ENCODE peak calls at places on chromosome 20, in nine cellular contexts. T is transverse colon, O is Peyer's patch, N is breast epithelium, F is testis, D is tibial nerve, Q is uterus, X is upper lobe of left lung, U is suprapubic skin. G is an unnamed sample.

GRCh38 chr20:38604873-38605303 is 3.3 kb downstream of the ARHGAP40 start:
- DNase-seq in T (no peak), O (no peak), N (peak; percentile 63), F (no peak), D (no peak), Q (no peak), X (no peak), U (no peak), G (no peak)

GRCh38 chr20:44129996-44130718 is 56.8 kb downstream of the JPH2 start:
- DNase-seq in T (no peak), O (no peak), N (no peak), F (no peak), D (no peak), Q (peak; percentile 62), X (no peak), U (peak; percentile 16), G (no peak)

GRCh38 chr20:38723982-38724602 is at the start of gene SLC32A1:
- DNase-seq in T (no peak), O (no peak), N (no peak), F (no peak), D (no peak), Q (no peak), X (peak; percentile 82), U (no peak), G (no peak)

GRCh38 chr20:35315199-35316020 is 23.2 kb upstream of the FAM83C start:
- DNase-seq in T (no peak), O (no peak), N (no peak), F (no peak), D (no peak), Q (no peak), X (no peak), U (no peak), G (peak; percentile 73)

GRCh38 chr20:21182832-21183563 is 57.1 kb downstream of the KIZ start:
- DNase-seq in T (peak; percentile 22), O (no peak), N (no peak), F (no peak), D (no peak), Q (peak; percentile 65), X (no peak), U (no peak), G (no peak)

GRCh38 chr20:58649288-58650180 is 1.5 kb upstream of the STX16 start:
- DNase-seq in T (peak; percentile 28), O (peak; percentile 59), N (no peak), F (no peak), D (no peak), Q (no peak), X (peak; percentile 91), U (no peak), G (peak; percentile 12)

GRCh38 chr20:20393207-20393606 is 25.3 kb downstream of the INSM1 start:
- DNase-seq in T (no peak), O (no peak), N (no peak), F (no peak), D (no peak), Q (no peak), X (no peak), U (no peak), G (no peak)

GRCh38 chr20:17768267-17768666 is 68.5 kb downstream of the BANF2 start:
- DNase-seq in T (no peak), O (no peak), N (no peak), F (no peak), D (no peak), Q (no peak), X (no peak), U (no peak), G (no peak)

GRCh38 chr20:326645-327031 is 1.3 kb downstream of the SOX12 start:
- DNase-seq in T (peak; percentile 31), O (peak; percentile 65), N (peak; percentile 30), F (no peak), D (no peak), Q (no peak), X (peak; percentile 89), U (no peak), G (peak; percentile 60)

DNA sequence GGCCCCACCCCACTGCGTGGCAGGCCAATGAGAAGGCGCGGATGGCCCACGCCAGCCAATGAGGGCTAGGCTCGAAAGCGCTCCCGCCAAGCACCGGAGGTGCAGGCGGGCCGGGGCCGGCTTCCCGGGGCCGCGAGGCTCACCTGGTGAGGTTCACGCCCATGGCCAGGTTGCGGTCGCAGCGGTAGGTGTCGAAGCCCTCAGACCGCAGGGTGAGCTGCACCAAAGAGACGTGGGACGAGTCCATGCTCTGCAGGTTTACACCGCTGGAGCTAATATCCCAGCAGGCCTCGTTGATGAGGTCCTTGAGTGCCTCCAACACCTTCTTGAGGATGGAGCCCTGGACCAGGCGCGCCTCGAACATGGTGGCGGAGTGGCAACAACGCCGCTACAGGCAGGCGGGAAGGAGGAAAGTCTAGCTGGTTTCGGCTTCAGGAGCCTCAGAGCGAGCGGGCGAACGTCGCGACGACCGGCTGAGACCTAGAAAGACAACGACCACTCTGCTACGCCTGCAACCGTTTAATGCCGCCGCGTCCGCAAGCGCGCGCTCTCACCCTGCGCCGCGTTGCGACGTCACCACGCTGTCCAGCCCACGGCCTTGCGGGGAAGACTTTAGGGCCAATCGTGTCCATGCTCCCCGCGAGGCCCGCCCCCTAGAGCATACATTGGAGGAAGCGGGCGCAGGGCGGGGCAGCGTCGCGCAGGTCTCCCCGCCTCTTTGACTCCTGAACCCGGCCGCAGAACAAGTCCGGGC is at the start of gene PCNA:
- DNase-seq in T (peak; percentile 98), O (peak; percentile 98), N (peak; percentile 97), F (peak; percentile 99), D (peak; percentile 95), Q (peak; percentile 96), X (peak; percentile 98), U (peak; percentile 98), G (peak; percentile 98)
- TF ChIP-seq CTCF in T (no peak), O (no peak), N (no peak), F (peak; percentile 14), D (no peak), Q (peak; percentile 8), X (peak; percentile 38), U (no peak), G (no peak)

GRCh38 chr20:50788045-50788867 is 6.6 kb upstream of the BCAS4 start:
- DNase-seq in T (no peak), O (no peak), N (no peak), F (peak; percentile 70), D (peak; percentile 46), Q (peak; percentile 69), X (no peak), U (no peak), G (peak; percentile 26)

GRCh38 chr20:50788868-50789125 is 6.1 kb upstream of the BCAS4 start:
- DNase-seq in T (no peak), O (no peak), N (no peak), F (no peak), D (no peak), Q (no peak), X (no peak), U (no peak), G (no peak)

GRCh38 chr20:50790651-50791277 is 4.1 kb upstream of the BCAS4 start:
- DNase-seq in T (peak; percentile 94), O (peak; percentile 93), N (peak; percentile 82), F (peak; percentile 88), D (peak; percentile 79), Q (peak; percentile 85), X (peak; percentile 95), U (peak; percentile 90), G (peak; percentile 93)

GRCh38 chr20:50792708-50793574 is 1.9 kb upstream of the BCAS4 start:
- DNase-seq in T (no peak), O (no peak), N (no peak), F (peak; percentile 30), D (no peak), Q (no peak), X (no peak), U (no peak), G (no peak)

DNA sequence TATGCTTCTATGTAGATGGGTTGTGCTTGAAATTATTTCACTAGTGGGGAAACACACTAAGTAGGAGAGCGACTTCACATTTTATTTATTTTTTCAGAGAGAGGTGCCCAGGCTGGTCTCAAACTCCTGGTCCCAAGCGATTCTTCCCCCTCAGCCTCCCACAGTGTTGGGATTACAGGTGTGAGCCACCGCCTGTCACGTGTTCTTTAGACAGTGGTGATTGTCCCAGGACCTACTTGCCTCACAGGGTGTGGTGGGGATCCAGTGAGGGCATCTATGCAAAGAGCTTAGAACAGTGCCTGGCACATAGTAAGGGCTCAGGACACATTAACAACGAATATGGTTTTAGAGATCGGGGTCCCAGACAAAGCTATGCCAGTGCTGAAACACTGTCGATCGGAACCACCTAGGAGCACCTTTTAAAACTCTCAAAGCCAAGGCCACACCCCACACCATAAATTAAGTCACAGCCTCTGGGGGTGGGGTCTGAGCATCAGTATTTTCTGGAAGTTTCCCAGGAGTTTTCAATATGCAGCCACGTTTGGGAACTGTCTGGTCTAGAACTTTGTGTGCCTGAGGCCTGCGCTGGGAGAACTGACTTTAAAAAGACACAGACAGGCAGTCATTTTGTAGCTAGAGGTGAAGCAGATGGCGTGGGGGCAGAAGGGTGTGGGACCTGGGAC is 4.8 kb upstream of the BCAS4 start:
- DNase-seq in T (peak; percentile 15), O (no peak), N (no peak), F (no peak), D (peak; percentile 18), Q (no peak), X (no peak), U (no peak), G (no peak)
- TF ChIP-seq POLR2A in T (no peak), O (no peak), N (no peak), F (no peak), D (no peak), Q (no peak), X (no peak), U (no peak), G (no peak)

DNA sequence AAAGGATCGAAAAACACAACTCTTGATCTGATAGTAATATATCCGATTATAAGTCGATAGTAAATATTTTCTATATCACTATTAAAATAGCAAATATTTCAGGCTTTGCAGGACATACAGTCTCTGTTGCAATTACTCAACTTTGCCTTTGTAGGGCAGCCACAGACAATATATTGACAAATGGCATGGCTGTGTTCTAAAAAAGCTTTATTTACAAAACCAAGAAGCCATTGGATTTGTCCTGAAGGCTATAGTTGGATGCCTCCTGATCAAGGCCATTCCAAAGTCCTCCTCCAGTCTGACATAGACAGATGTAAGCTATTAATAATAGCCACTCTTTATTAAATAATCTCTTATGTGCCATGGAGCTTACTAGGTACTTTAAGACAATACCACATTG is 5.9 kb downstream of the OCSTAMP start:
- DNase-seq in T (no peak), O (no peak), N (no peak), F (no peak), D (no peak), Q (no peak), X (no peak), U (no peak), G (no peak)
- TF ChIP-seq CTCF in T (no peak), O (no peak), N (no peak), F (no peak), D (no peak), Q (no peak), X (no peak), U (no peak), G (no peak)

DNA sequence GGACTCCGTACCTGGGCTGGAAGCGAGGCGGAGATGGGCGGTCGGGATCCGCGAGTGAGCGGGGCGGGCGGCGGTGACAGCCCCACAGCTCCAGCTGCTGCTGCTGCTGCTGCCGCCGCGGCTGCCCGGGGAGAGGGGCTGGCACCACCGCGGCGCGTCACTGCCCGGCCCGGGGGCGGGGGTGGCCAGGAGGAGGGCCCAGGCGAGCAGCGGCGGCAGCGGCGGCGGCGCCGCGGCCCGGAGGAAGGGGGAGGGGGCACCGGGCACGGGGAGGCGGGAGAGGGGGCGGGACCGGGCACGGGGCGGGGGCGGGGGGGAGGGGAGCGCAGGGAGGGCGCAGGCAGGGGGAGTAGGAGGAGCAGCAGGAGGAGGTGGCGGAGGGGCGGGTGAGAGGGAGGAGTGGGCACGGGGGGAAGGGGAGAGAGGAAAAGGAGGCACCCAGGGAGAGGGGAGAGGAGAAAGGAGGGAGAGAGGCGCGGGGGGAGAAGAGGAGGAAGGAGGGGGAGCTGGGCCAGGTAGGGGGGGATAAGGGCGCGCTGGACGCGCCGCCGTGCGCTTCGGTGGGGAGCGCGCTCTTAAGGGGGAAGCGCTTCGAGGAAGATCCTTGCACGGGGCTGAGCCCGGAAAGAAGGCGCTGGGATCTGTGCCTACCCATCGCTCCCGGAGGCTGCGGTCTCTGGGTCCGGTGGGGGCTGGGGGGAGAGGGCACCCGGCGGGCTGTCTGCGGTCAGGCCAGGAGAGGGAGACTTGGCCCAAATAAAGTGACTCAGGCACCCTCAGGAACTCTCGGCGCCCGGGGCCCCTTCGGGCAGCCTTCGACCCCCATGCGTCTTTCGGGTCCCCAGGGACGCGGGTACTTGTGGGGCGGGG is 101.5 kb downstream of the NOL4L start:
- DNase-seq in T (peak; percentile 87), O (peak; percentile 90), N (no peak), F (peak; percentile 69), D (no peak), Q (no peak), X (peak; percentile 95), U (peak; percentile 78), G (peak; percentile 83)
- TF ChIP-seq POLR2A in T (peak; percentile 60), O (peak; percentile 79), N (no peak), F (no peak), D (peak; percentile 42), Q (no peak), X (peak; percentile 52), U (no peak), G (peak; percentile 74)

G was measured in thyroid gland.